ENCODE peak calls at places on chromosome 4, in six cellular contexts. D, L, V, C, S and H are unnamed samples.

GRCh38 chr4:146959692-146960091 is 14.0 kb upstream of the TTC29 start:
- DNase-seq in S (no peak), L (no peak), D (peak; percentile 3), C (no peak), V (no peak), H (no peak)

GRCh38 chr4:2286904-2287593 is 25.1 kb upstream of the MXD4 start:
- DNase-seq in L (peak; percentile 40), S (no peak), C (no peak), V (no peak), D (peak; percentile 4), H (no peak)

GRCh38 chr4:119906277-119906676 is 160.4 kb downstream of the MAD2L1 start:
- DNase-seq in D (no peak), L (no peak), V (no peak), S (no peak), C (no peak), H (no peak)

GRCh38 chr4:1376841-1377605 is 29.2 kb downstream of the NKX1-1 start:
- DNase-seq in C (no peak), V (no peak), D (no peak), L (peak; percentile 37), S (peak; percentile 21), H (no peak)

GRCh38 chr4:54902261-54902660 is 223.1 kb downstream of the KDR start:
- DNase-seq in S (no peak), V (no peak), D (peak; percentile 43), C (no peak), L (no peak), H (peak; percentile 53)

GRCh38 chr4:80202190-80202711 is 4.9 kb downstream of the PRDM8 start:
- DNase-seq in V (peak; percentile 89), S (peak; percentile 88), C (peak; percentile 78), L (peak; percentile 88), D (peak; percentile 80), H (no peak)

GRCh38 chr4:8319731-8320385 is 50.3 kb downstream of the HTRA3 start:
- DNase-seq in S (no peak), L (peak; percentile 44), C (no peak), D (no peak), V (peak; percentile 72), H (no peak)

GRCh38 chr4:112284166-112284565 is 1.5 kb downstream of the TIFA start:
- DNase-seq in V (no peak), L (no peak), C (no peak), S (no peak), D (peak; percentile 8), H (no peak)

GRCh38 chr4:136742330-136742729 is 790.0 kb downstream of the PCDH18 start:
- DNase-seq in L (no peak), V (no peak), C (no peak), D (peak; percentile 75), S (no peak), H (no peak)

GRCh38 chr4:23097251-23097650 is 404.5 kb downstream of the GBA3 start:
- DNase-seq in D (peak; percentile 44), V (peak; percentile 10), S (no peak), L (no peak), C (no peak), H (no peak)

GRCh38 chr4:73772353-73772752 is 32.0 kb downstream of the CXCL8 start:
- DNase-seq in L (no peak), S (no peak), C (no peak), V (no peak), D (no peak), H (no peak)

GRCh38 chr4:58767598-58767997 is 1657.4 kb upstream of the IGFBP7 start:
- DNase-seq in S (no peak), C (no peak), V (no peak), D (no peak), L (no peak), H (no peak)

GRCh38 chr4:138509346-138509745 is 267.2 kb upstream of the SLC7A11 start:
- DNase-seq in S (no peak), L (no peak), D (no peak), V (no peak), C (no peak), H (no peak)

GRCh38 chr4:23022032-23022431 is 329.3 kb downstream of the GBA3 start:
- DNase-seq in C (peak; percentile 8), V (no peak), L (no peak), S (no peak), D (peak; percentile 9), H (no peak)

GRCh38 chr4:184473265-184473514 is 1.2 kb downstream of the IRF2 start:
- DNase-seq in V (no peak), C (no peak), S (no peak), L (no peak), D (no peak), H (no peak)

GRCh38 chr4:184473515-184474260 is 662 bp downstream of the IRF2 start:
- DNase-seq in D (peak; percentile 32), S (peak; percentile 60), C (no peak), L (peak; percentile 75), V (peak; percentile 67), H (no peak)

GRCh38 chr4:184471872-184472539 is 2.3 kb downstream of the IRF2 start:
- DNase-seq in S (no peak), C (no peak), L (no peak), V (peak; percentile 36), D (peak; percentile 30), H (no peak)

GRCh38 chr4:184474261-184475095 is at the start of gene IRF2:
- DNase-seq in V (peak; percentile 99), L (peak; percentile 97), D (peak; percentile 97), S (peak; percentile 97), C (peak; percentile 94), H (peak; percentile 99)

GRCh38 chr4:184472540-184473264 is 1.6 kb downstream of the IRF2 start:
- DNase-seq in V (peak; percentile 83), S (peak; percentile 77), D (peak; percentile 51), C (peak; percentile 53), L (peak; percentile 96), H (peak; percentile 94)
- TF ChIP-seq POLR2A in V (no peak), S (no peak), D (peak; percentile 23), C (no peak), L (peak; percentile 84), H (no peak)

DNA sequence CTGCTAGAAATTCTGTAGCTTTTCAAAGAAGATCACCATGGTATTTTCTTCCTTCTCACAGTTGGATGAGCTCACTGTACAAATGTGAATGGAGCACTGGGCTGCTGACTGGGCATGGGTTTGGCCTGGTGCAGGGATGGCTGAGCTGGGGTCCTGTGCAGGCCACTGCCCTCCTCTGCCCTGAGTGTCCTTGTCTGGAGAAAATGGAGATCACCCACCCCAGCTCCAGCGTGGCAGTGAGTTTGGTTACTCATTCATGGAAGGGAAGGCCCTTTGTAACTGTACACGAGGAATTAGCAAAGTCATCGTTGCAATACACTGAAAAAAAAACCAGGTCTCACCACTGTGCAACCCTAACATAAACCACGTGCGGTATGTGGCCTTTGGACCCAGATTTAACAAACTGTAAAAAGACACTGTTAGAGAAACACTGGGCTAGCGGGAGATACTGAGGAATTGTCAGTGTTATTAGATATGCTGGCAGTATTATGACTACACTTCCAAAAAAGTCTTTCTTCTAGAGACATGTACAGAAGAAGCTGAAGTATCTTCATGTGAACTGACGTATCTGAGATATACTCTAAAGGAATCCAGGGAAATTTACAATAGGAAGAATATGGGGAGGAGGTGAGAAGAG is 16.1 kb upstream of the TBC1D14 start:
- DNase-seq in C (no peak), S (no peak), D (peak; percentile 86), V (peak; percentile 73), L (peak; percentile 67), H (no peak)
- TF ChIP-seq POLR2A in C (no peak), S (no peak), D (no peak), V (no peak), L (no peak), H (no peak)

GRCh38 chr4:141223418-141223817 is 2.7 kb downstream of the ZNF330 start:
- DNase-seq in C (no peak), S (no peak), L (no peak), D (no peak), V (no peak), H (no peak)

GRCh38 chr4:141220271-141220654 is 432 bp upstream of the ZNF330 start:
- DNase-seq in V (no peak), C (no peak), L (no peak), D (no peak), S (no peak), H (no peak)

GRCh38 chr4:141215972-141216761 is 4.5 kb upstream of the ZNF330 start:
- DNase-seq in C (no peak), V (no peak), S (no peak), D (no peak), L (no peak), H (no peak)

GRCh38 chr4:141215030-141215429 is 5.7 kb upstream of the ZNF330 start:
- DNase-seq in V (no peak), C (no peak), D (no peak), L (no peak), S (no peak), H (no peak)

DNA sequence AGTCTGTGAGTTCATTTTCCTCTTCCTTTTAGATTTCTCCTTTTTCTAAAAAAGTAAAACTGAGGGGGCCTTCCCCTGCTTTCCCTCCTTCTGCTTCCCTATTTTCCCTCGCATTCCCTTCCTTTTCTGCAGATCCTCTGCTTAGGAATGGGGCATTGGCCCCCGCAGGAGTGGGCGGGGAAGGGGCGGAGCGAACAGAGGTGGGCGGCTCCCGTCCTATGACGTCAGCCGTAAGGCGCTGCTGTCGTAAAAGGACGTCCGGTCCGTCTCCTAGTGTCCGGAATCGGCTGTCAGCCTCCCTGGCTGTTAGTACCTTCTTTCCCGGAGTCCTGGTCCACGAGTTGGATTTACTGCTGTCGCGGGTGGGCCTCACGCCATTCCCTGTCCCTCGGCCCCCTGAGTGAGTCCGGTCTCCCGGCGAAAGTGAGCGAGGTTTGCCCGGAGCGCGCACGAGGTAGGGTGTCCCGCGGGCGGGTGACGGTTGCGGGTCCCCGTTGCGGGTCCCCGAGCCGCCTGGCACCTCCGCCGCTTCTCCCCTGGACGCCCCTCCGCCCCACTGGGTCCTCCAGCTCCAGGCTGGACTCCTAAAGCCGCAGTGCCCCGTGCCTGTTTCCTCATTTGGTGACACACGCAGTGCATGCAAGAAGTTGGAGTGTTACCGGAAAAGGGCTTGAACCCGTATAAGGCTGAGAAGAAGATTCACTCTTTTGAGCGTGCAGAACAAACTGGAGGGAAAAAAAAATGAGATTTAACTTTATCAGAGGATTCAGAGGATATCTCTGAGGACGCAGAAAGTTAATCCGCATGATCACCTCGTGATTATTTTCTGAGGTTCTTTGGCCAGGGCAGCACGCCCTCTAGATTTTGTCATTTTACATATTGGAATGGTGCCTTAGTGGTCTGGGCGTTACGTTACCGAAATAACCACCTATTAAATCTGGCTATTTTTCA is at the start of gene ZNF330:
- DNase-seq in L (peak; percentile 95), D (peak; percentile 93), V (peak; percentile 83), C (peak; percentile 95), S (peak; percentile 98), H (peak; percentile 96)
- TF ChIP-seq POLR2A in L (peak; percentile 59), D (peak; percentile 82), V (peak; percentile 93), C (peak; percentile 88), S (peak; percentile 92), H (peak; percentile 92)

GRCh38 chr4:78648639-78649363 is 97.2 kb downstream of the ANXA3 start:
- DNase-seq in D (no peak), S (no peak), C (no peak), V (no peak), L (no peak), H (no peak)

GRCh38 chr4:78647272-78647671 is 95.7 kb downstream of the ANXA3 start:
- DNase-seq in V (no peak), L (no peak), S (no peak), D (no peak), C (no peak), H (no peak)

GRCh38 chr4:78644744-78645330 is 93.3 kb downstream of the ANXA3 start:
- DNase-seq in D (peak; percentile 86), L (no peak), S (peak; percentile 35), V (peak; percentile 64), C (peak; percentile 75), H (no peak)

GRCh38 chr4:78644063-78644691 is 92.6 kb downstream of the ANXA3 start:
- DNase-seq in C (no peak), V (no peak), S (no peak), L (no peak), D (no peak), H (no peak)

GRCh38 chr4:78645853-78646757 is 94.5 kb downstream of the ANXA3 start:
- DNase-seq in C (peak; percentile 82), D (peak; percentile 96), V (peak; percentile 23), L (no peak), S (peak; percentile 67), H (peak; percentile 95)
- TF ChIP-seq POLR2A in C (no peak), D (no peak), V (no peak), L (no peak), S (no peak), H (no peak)